ENCODE peak calls at places on chromosomes 11 and 22, in six cellular contexts. D is H1, J is H9, P is IMR-90, S is mesenchymal stem cell, K is neuronal stem cell. X is an unnamed sample.
A peak's percentile ranks its signal among the peaks of the same experiment; 100 is the strongest.

GRCh38 chr11:31412946-31413345 is 43.3 kb downstream of the DNAJC24 start:
- DNase-seq in D (no peak), J (no peak), P (peak; percentile 78), S (peak; percentile 61), K (no peak), X (no peak)

GRCh38 chr22:26995222-26995621 is 337.8 kb downstream of the MIAT start:
- DNase-seq in D (no peak), J (no peak), P (no peak), S (no peak), K (no peak), X (no peak)

GRCh38 chr11:128207861-128208321 is 379.5 kb downstream of the ETS1 start:
- DNase-seq in D (no peak), J (no peak), P (peak; percentile 91), S (peak; percentile 80), K (no peak), X (peak; percentile 94)

GRCh38 chr22:24424001-24424900 is 3.1 kb upstream of the ADORA2A start:
- DNase-seq in D (no peak), J (no peak), P (no peak), S (no peak), K (no peak), X (peak; percentile 41)

GRCh38 chr11:36763187-36763586 is 165.2 kb upstream of the RAG2 start:
- DNase-seq in D (no peak), J (no peak), P (no peak), S (peak; percentile 24), K (no peak), X (no peak)

GRCh38 chr22:48921411-48921903 is 906.2 kb downstream of the BRD1 start:
- DNase-seq in D (no peak), J (no peak), P (no peak), S (no peak), K (no peak), X (no peak)

GRCh38 chr11:44619931-44620725 is 54.7 kb downstream of the CD82 start:
- DNase-seq in D (no peak), J (peak; percentile 20), P (no peak), S (no peak), K (no peak), X (no peak)

GRCh38 chr22:48369789-48370507 is 1457.7 kb downstream of the BRD1 start:
- DNase-seq in D (peak; percentile 82), J (peak; percentile 84), P (no peak), S (no peak), K (no peak), X (no peak)

GRCh38 chr22:37906364-37907008 is 389 bp downstream of the MICALL1 start:
- DNase-seq in D (no peak), J (no peak), P (no peak), S (peak; percentile 15), K (no peak), X (no peak)

GRCh38 chr22:45880091-45880651 is 96.8 kb downstream of the WNT7B start:
- DNase-seq in D (no peak), J (peak; percentile 24), P (no peak), S (no peak), K (no peak), X (no peak)
- H3K14ac ChIP-seq in D (no peak overlapping the region), J (no peak overlapping the region), P (no peak overlapping the region), S (no peak overlapping the region), K (peak overlapping the region; percentile 25), X (no peak overlapping the region)

GRCh38 chr11:123474994-123475393 is 44.9 kb downstream of the GRAMD1B start:
- DNase-seq in D (no peak), J (no peak), P (peak; percentile 47), S (no peak), K (no peak), X (peak; percentile 95)
- H3K9ac ChIP-seq in D (no peak overlapping the region), J (no peak overlapping the region), P (no peak overlapping the region), S (peak overlapping the region; percentile 87), K (no peak overlapping the region), X (no peak overlapping the region)

GRCh38 chr11:76769071-76769560 is 14.0 kb upstream of the TSKU start:
- DNase-seq in D (no peak), J (no peak), P (peak; percentile 61), S (peak; percentile 81), K (no peak), X (no peak)

GRCh38 chr11:76766521-76766920 is 16.6 kb upstream of the TSKU start:
- DNase-seq in D (no peak), J (no peak), P (no peak), S (no peak), K (no peak), X (no peak)

GRCh38 chr11:76768091-76769047 is 14.8 kb upstream of the TSKU start:
- DNase-seq in D (no peak), J (no peak), P (no peak), S (peak; percentile 42), K (no peak), X (no peak)

GRCh38 chr11:76765863-76766350 is 17.2 kb upstream of the TSKU start:
- DNase-seq in D (no peak), J (no peak), P (peak; percentile 35), S (no peak), K (no peak), X (no peak)

DNA sequence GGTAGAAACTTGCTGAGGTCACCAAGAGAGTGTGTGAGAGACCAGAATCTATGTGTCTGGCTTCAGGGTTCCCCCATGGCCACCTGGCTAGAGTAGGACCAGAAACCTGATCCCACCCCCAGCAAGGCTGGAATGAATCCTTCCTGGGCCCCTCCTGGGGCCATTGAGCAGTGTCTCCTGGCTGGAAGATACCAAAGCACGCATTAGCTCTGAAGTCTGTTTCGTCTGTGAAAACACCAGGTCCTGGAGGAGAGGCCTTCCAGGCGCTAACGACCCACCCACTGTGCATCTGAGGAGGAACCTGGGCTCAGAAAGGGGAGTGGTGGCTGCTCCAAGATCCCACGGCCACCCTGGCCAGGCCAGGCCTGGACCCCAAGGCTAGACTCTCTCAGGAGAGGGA is 15.5 kb upstream of the TSKU start:
- DNase-seq in D (no peak), J (no peak), P (no peak), S (no peak), K (no peak), X (no peak)
- H2AK5ac ChIP-seq in D (no peak overlapping the region), J (no peak overlapping the region), P (peak overlapping the region; percentile 88), S (peak overlapping the region; percentile 21), K (peak overlapping the region; percentile 38), X (no peak overlapping the region)

GRCh38 chr11:118059231-118059940 is 17.5 kb upstream of the TMPRSS4 start:
- DNase-seq in D (no peak), J (no peak), P (no peak), S (no peak), K (no peak), X (no peak)

GRCh38 chr11:118058311-118059230 is 18.3 kb upstream of the TMPRSS4 start:
- DNase-seq in D (no peak), J (no peak), P (no peak), S (no peak), K (no peak), X (no peak)

GRCh38 chr11:118061401-118062125 is 15.3 kb upstream of the TMPRSS4 start:
- DNase-seq in D (no peak), J (no peak), P (no peak), S (no peak), K (no peak), X (no peak)

GRCh38 chr11:118060879-118061278 is 16.0 kb upstream of the TMPRSS4 start:
- DNase-seq in D (no peak), J (no peak), P (no peak), S (no peak), K (no peak), X (no peak)

DNA sequence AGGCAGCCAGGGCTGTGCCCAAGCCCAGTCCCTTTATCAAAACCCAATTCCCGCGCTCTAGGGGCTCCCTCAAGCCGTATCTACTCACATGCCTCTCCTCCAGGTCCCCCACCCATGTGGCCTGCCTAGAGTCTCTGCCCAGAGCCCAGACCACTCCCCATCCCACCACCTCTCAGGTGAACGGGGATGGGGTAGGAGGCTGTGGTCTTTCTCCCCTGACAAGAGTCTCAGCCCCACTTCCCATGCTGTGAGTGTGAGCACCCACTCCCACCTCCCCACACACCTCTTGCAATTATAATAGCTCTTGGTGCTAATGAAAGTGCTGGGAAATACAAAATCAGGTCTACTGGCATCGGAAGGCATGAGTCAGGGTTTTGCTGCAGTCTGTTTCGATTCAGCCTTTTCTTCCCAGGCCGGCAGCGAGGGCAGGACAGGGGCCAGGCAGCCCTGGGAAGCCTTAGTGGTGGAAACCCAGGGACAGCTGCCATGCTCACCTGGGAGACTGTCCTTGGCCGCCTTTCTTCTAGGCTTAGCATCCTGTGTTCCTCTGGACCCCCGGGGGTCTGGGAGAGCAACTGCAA is 16.7 kb upstream of the TMPRSS4 start:
- DNase-seq in D (no peak), J (no peak), P (no peak), S (no peak), K (no peak), X (peak; percentile 11)
- H3K14ac ChIP-seq in D (no peak overlapping the region), J (no peak overlapping the region), P (no peak overlapping the region), S (no peak overlapping the region), K (no peak overlapping the region), X (no peak overlapping the region)

DNA sequence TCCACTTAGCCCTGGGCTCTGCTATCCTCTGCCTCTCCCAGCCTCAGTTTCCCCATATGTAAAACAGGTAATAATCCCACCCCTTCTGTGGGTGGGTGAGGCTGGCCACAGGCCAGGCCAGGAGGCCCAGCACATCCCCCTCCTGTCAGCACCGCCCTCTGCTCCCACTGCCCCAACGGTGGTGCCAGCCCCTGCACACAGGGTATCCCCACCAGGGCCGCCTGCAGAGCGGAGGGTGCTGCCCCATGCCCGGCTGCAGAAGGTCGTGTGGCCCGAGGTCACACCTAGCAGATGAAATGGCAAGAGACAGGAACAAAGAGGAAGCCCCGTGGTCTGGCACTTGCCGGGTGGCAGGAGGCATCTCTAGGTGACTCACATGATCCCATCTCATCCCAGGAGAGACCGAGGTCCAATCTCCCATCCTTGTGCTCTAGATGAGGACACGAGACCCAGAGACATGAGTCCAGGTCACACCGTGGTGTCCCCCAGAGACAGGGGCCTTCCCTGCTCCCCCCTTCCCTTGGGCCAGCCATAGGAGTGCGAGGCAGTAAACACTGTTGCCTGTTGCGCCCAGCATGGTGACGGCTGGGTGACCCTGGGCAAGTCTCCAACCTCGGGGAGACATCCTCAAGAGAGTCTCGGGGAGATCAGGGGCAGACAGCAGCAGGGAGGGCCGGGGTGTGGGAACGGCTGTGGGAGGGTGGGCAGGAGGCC is 27.2 kb upstream of the PPARA start:
- DNase-seq in D (no peak), J (no peak), P (no peak), S (no peak), K (no peak), X (no peak)
- H3K9ac ChIP-seq in D (no peak overlapping the region), J (no peak overlapping the region), P (no peak overlapping the region), S (peak overlapping the region; percentile 36), K (peak overlapping the region; percentile 70), X (no peak overlapping the region)